ENCODE peak calls at places on chromosomes 16 and 17, in four cellular contexts. A, J, Z and V are unnamed samples.

GRCh38 chr17:48470388-48471034 is 40.5 kb upstream of the SKAP1 start:
- DNase-seq in A (no peak), J (no peak), Z (no peak), V (no peak)

GRCh38 chr17:19457830-19458271 is 46.8 kb downstream of the RNF112 start:
- DNase-seq in A (no peak), J (no peak), Z (no peak), V (no peak)

GRCh38 chr17:62968445-62968923 is 2.4 kb downstream of the TANC2 start:
- DNase-seq in A (peak; percentile 60), J (peak; percentile 35), Z (no peak), V (no peak)

GRCh38 chr16:75337430-75337829 is 86.0 kb upstream of the BCAR1 start:
- DNase-seq in A (no peak), J (no peak), Z (no peak), V (no peak)

GRCh38 chr16:24013733-24014645 is 178.2 kb downstream of the PRKCB start:
- DNase-seq in A (peak; percentile 16), J (no peak), Z (peak; percentile 44), V (no peak)

GRCh38 chr17:41549596-41550039 is 21.5 kb upstream of the KRT19 start:
- DNase-seq in A (no peak), J (no peak), Z (no peak), V (no peak)

GRCh38 chr17:37530420-37530819 is 40.7 kb downstream of the DUSP14 start:
- DNase-seq in A (no peak), J (no peak), Z (no peak), V (no peak)

GRCh38 chr17:42193216-42194132 is 820 bp downstream of the GHDC start:
- DNase-seq in A (no peak), J (no peak), Z (no peak), V (no peak)

GRCh38 chr16:1177750-1178149 is 24.8 kb downstream of the CACNA1H start:
- DNase-seq in A (no peak), J (no peak), Z (no peak), V (no peak)

DNA sequence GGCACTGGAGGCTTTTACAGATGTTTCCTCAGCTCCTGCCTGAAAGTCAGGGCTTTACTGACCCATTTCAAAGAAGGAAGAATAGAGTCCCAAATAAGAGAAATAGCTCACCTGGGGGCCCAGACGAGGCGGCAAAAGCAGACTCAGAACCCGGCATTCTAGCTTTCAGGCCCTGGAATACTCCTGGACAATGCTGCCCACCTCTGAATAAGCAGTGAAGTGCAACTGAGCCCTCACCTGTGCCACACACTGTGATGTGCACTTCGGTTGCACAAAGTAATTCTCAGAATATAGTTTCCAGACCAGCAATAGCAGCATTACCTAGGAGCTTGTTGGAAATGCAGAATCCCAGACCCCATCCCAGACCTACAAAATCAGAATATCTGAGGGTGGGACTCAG is 54.6 kb downstream of the ZNF423 start:
- DNase-seq in A (no peak), J (no peak), Z (no peak), V (no peak)
- H3K4me1 ChIP-seq in A (no peaks in the 10 kb centered on the region), J (no peaks in the 10 kb centered on the region), Z (no peaks in the 10 kb centered on the region), V (no peaks in the 10 kb centered on the region)

GRCh38 chr16:85454171-85454883 is 158.8 kb upstream of the GSE1 start:
- DNase-seq in A (no peak), J (no peak), Z (no peak), V (peak; percentile 59)
- TF ChIP-seq CTCF in A (no peak), J (no peak), Z (no peak), V (no peak)

GRCh38 chr17:81931557-81932332 is 4.2 kb upstream of the MAFG start:
- DNase-seq in A (no peak), J (no peak), Z (no peak), V (no peak)

GRCh38 chr17:81929253-81930141 is 2.0 kb upstream of the MAFG start:
- DNase-seq in A (no peak), J (no peak), Z (no peak), V (no peak)

GRCh38 chr17:81931189-81931556 is 3.6 kb upstream of the MAFG start:
- DNase-seq in A (no peak), J (no peak), Z (no peak), V (peak; percentile 76)

GRCh38 chr17:81928497-81929252 is 1.1 kb upstream of the MAFG start:
- DNase-seq in A (no peak), J (no peak), Z (no peak), V (no peak)

DNA sequence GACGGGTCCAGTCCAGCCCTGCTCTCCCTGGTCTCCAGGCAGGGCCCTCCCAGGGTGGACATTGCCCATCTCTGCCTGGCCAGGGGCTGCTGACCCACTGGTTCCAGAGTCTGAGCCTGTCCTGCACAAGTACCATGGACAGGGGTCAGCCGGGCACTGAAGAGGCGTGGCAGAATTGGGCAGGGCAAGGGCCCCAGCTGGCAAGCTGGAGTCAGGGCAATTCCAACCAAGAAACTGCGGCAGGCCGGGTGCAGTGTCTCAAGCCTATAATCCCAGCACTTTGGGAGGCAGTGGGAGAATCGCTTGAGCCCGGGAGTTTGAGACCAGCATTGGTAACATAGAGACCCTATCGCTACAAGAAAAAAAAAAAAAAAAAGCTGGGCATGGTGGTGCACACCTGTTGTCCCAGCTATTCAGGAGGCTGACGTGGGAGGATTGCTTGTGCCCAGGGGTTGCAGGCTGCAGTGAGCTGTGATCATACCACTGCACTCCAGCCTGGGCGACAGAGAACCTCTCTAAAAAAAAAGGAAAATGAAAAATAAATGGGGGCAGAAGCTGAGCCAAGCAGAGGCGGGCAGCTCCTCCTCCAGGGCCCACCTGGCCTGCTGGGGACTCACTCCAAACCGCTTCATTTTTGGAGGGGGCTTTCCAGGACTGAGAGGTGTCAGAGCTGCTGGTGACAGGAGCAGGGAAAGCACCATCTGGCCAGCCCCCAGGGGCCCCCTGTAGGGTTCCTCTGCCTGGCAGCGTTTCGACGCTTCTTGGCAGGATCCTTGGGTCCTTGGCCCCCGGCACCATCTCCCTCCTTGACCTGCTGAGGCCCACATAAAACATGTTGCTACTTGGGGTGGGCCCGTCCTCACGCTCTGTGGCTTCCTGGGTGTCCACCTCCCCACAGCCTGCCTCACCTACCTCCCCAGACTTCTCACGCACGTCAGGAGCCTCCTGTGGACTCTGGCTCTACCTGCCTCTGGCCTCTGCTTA is 2.9 kb upstream of the MAFG start:
- DNase-seq in A (no peak), J (no peak), Z (no peak), V (no peak)
- H3K36me3 ChIP-seq in A (no peaks in the 10 kb centered on the region), J (no peaks in the 10 kb centered on the region), Z (peaks cover 7% of the 10 kb centered on the region), V (no peaks in the 10 kb centered on the region)

GRCh38 chr17:39924691-39925055 is 2.7 kb downstream of the ORMDL3 start:
- DNase-seq in A (no peak), J (no peak), Z (no peak), V (no peak)
- H3K4me1 ChIP-seq in A (peaks cover 51% of the 10 kb centered on the region), J (peaks cover 14% of the 10 kb centered on the region), Z (peaks cover 24% of the 10 kb centered on the region), V (peaks cover 20% of the 10 kb centered on the region)

DNA sequence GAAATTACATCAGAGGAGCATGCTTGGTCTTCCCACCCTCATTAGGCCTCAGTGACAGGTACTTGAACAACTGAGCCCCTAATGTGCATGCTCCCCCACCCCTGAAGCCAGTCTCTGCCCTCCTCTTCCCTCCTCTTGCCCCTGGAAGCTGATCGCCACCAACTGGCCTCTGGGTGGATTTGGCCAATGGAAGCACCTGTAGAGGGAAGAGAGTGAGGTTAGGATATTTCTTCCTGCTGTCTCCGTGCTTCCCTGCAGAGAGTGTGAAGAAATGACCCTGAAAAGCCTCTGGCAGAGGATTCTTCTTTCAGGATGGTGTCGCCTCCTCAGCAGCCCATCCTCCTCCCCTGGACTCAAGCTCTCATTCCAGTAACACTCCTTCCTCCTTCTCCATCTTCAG is 5.9 kb upstream of the CBLN1 start:
- DNase-seq in A (no peak), J (no peak), Z (no peak), V (no peak)
- TF ChIP-seq CTCF in A (no peak), J (no peak), Z (no peak), V (no peak)

DNA sequence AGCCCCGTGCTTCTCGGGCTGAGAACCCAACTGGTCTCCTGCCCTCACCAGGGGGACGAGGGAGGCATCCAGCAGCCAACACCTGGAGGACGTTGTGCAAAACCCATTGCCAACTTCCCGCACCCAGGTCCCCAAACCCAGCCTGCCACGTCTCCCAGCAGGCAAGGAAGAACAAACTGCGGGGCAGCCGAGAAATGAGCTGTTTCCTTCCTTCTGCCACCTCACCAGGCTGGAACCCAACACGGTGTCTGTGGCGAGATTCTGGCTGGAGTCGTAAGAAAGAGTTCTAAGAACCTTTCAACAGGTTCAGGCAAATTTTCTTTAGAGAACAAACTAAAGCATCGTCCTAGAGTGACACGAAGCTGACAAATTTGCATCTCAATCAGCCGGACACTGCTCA is 3.6 kb downstream of the SLC43A2 start:
- DNase-seq in A (no peak), J (no peak), Z (no peak), V (no peak)
- H3K36me3 ChIP-seq in A (peaks cover 36% of the 10 kb centered on the region), J (no peaks in the 10 kb centered on the region), Z (peaks cover 45% of the 10 kb centered on the region), V (no peaks in the 10 kb centered on the region)

GRCh38 chr17:7583253-7584109 is at the start of gene MPDU1:
- DNase-seq in A (peak; percentile 97), J (peak; percentile 98), Z (peak; percentile 97), V (peak; percentile 96)

GRCh38 chr17:7582401-7583252 is 1.0 kb upstream of the MPDU1 start:
- DNase-seq in A (no peak), J (no peak), Z (no peak), V (peak; percentile 74)

GRCh38 chr17:7579839-7580630 is 597 bp downstream of the CD68 start:
- DNase-seq in A (no peak), J (no peak), Z (no peak), V (no peak)

GRCh38 chr17:7579001-7579838 is at the start of gene CD68:
- DNase-seq in A (peak; percentile 64), J (peak; percentile 58), Z (peak; percentile 89), V (no peak)

GRCh38 chr17:7580631-7581554 is 1.5 kb downstream of the CD68 start:
- DNase-seq in A (no peak), J (no peak), Z (no peak), V (no peak)
- H3K4me1 ChIP-seq in A (peaks cover 42% of the 10 kb centered on the region), J (peaks cover 23% of the 10 kb centered on the region), Z (peaks cover 25% of the 10 kb centered on the region), V (peaks cover 11% of the 10 kb centered on the region)

GRCh38 chr17:31008374-31009035 is 37.7 kb downstream of the RNF135 start:
- DNase-seq in A (peak; percentile 42), J (peak; percentile 54), Z (peak; percentile 72), V (peak; percentile 69)
- TF ChIP-seq CTCF in A (no peak), J (no peak), Z (no peak), V (no peak)